ENCODE peak calls at places on chromosome 5, in ten cellular contexts. T is hepatic stellate cell, X is Right ventricle myocardium inferior, D is RWPE1, O is fibroblast of lung, F is NCI-H1092, R is HuH-7.5, L is GM12892, P is NCI-H345, K is testis. V is an unnamed sample.

GRCh38 chr5:74954919-74955318 is 88.7 kb upstream of the FAM169A start:
- DNase-seq in T (peak), D (peak), R (no peak), K (no peak), X (no peak), O (peak), L (no peak), F (no peak), P (no peak), V (no peak)

GRCh38 chr5:160434022-160434531 is 12.4 kb downstream of the PTTG1 start:
- DNase-seq in T (no peak), K (no peak), D (peak), X (no peak), P (peak), R (no peak), O (peak), F (peak), L (peak), V (no peak)

GRCh38 chr5:151158287-151158661 is 695 bp upstream of the ANXA6 start:
- DNase-seq in T (no peak), F (no peak), R (no peak), X (no peak), L (no peak), K (peak), D (no peak), O (peak), P (no peak), V (no peak)

GRCh38 chr5:64165500-64166200 is at the start of gene RNF180:
- DNase-seq in F (no peak), O (peak), P (peak), T (peak), R (no peak), D (peak), K (peak), X (peak), L (no peak), V (peak)

GRCh38 chr5:124583469-124584350 is 162.7 kb downstream of the ZNF608 start:
- DNase-seq in L (peak), D (peak), X (no peak), P (peak), F (no peak), T (peak), K (no peak), O (peak), R (no peak), V (peak)

GRCh38 chr5:133117930-133118445 is 66.2 kb downstream of the HSPA4 start:
- DNase-seq in D (no peak), K (no peak), L (no peak), O (no peak), T (no peak), P (no peak), R (no peak), X (no peak), F (no peak), V (no peak)

GRCh38 chr5:115556276-115556675 is 11.7 kb upstream of the FEM1C start:
- DNase-seq in R (no peak), K (no peak), T (no peak), L (no peak), X (no peak), F (no peak), O (no peak), D (no peak), P (no peak), V (no peak)

GRCh38 chr5:135832941-135833340 is 1.5 kb upstream of the SLC25A48 start:
- DNase-seq in F (no peak), L (no peak), T (no peak), R (no peak), P (no peak), X (no peak), O (no peak), K (no peak), D (no peak), V (no peak)

GRCh38 chr5:133041910-133042309 is 9.9 kb upstream of the HSPA4 start:
- DNase-seq in L (no peak), R (no peak), K (no peak), P (no peak), X (no peak), T (peak), F (no peak), D (no peak), O (peak), V (no peak)

GRCh38 chr5:158599132-158599531 is 500.6 kb downstream of the EBF1 start:
- DNase-seq in O (peak), X (no peak), F (no peak), R (no peak), L (no peak), D (no peak), K (no peak), P (no peak), T (no peak), V (no peak)

GRCh38 chr5:57209316-57210040 is 35.6 kb downstream of the GPBP1 start:
- DNase-seq in F (no peak), R (no peak), X (no peak), P (no peak), K (no peak), D (no peak), L (no peak), T (no peak), O (peak), V (no peak)

GRCh38 chr5:1495525-1495897 is 28.2 kb downstream of the LPCAT1 start:
- DNase-seq in K (no peak), T (no peak), D (no peak), F (no peak), R (no peak), P (no peak), L (no peak), X (no peak), O (no peak), V (no peak)

GRCh38 chr5:147515269-147515668 is 5.4 kb upstream of the DPYSL3 start:
- DNase-seq in T (no peak), O (no peak), X (no peak), P (no peak), R (no peak), F (no peak), L (no peak), D (no peak), K (no peak), V (no peak)

GRCh38 chr5:36897616-36898015 is 21.0 kb downstream of the NIPBL start:
- DNase-seq in R (no peak), F (no peak), P (no peak), X (no peak), K (no peak), T (peak), D (peak), O (peak), L (no peak), V (no peak)

GRCh38 chr5:74916831-74917710 is 50.9 kb upstream of the FAM169A start:
- DNase-seq in K (no peak), O (peak), F (no peak), T (no peak), P (peak), R (peak), L (no peak), D (peak), X (no peak), V (no peak)

GRCh38 chr5:61280205-61280604 is 51.9 kb upstream of the ZSWIM6 start:
- DNase-seq in O (peak), F (peak), T (peak), D (peak), K (no peak), L (no peak), X (no peak), P (peak), R (no peak), V (no peak)

GRCh38 chr5:405421-405820 is 37.6 kb upstream of the EXOC3 start:
- DNase-seq in P (no peak), L (no peak), D (no peak), O (no peak), R (no peak), X (no peak), T (no peak), K (no peak), F (no peak), V (no peak)

GRCh38 chr5:141525659-141526058 is 36.8 kb downstream of the PCDHGC5 start:
- DNase-seq in P (no peak), L (no peak), D (no peak), R (no peak), K (no peak), F (no peak), T (no peak), O (no peak), X (no peak), V (no peak)

GRCh38 chr5:122078116-122078865 is at the start of gene LOX:
- DNase-seq in R (peak), O (peak), T (peak), F (no peak), D (peak), K (peak), L (no peak), X (peak), P (no peak), V (no peak)

GRCh38 chr5:35919191-35919590 is 19.2 kb downstream of the CAPSL start:
- DNase-seq in L (no peak), F (no peak), K (peak), D (peak), T (peak), O (peak), R (no peak), P (no peak), X (no peak), V (no peak)

GRCh38 chr5:89458330-89458656 is 575.3 kb upstream of the MEF2C start:
- DNase-seq in F (no peak), D (no peak), O (no peak), K (no peak), P (no peak), T (no peak), X (no peak), R (no peak), L (no peak), V (no peak)

GRCh38 chr5:75053286-75054109 is 1.1 kb upstream of the GCNT4 start:
- DNase-seq in R (peak), L (peak), P (peak), T (peak), X (peak), K (peak), D (peak), F (no peak), O (peak), V (peak)

GRCh38 chr5:61624966-61625681 is 293.1 kb downstream of the ZSWIM6 start:
- DNase-seq in P (peak), T (no peak), R (no peak), D (no peak), F (no peak), X (no peak), K (no peak), L (no peak), O (no peak), V (no peak)

GRCh38 chr5:3140117-3140516 is 388.6 kb upstream of the IRX2 start:
- DNase-seq in T (no peak), P (no peak), F (no peak), O (no peak), D (no peak), R (no peak), K (no peak), X (no peak), L (no peak), V (no peak)

GRCh38 chr5:164553851-164554250 is 1048.4 kb downstream of the MAT2B start:
- DNase-seq in D (no peak), R (no peak), F (no peak), O (peak), L (no peak), P (no peak), K (no peak), T (no peak), X (no peak), V (no peak)

GRCh38 chr5:105840800-105841199 is 1829.9 kb downstream of the EFNA5 start:
- DNase-seq in X (no peak), D (no peak), T (no peak), P (no peak), L (no peak), K (no peak), O (no peak), F (no peak), R (no peak), V (no peak)

GRCh38 chr5:119745976-119746375 is 116.6 kb downstream of the FAM170A start:
- DNase-seq in R (no peak), L (no peak), K (no peak), F (no peak), P (no peak), D (no peak), X (no peak), O (no peak), T (no peak), V (no peak)

GRCh38 chr5:56610093-56610698 is 205.2 kb upstream of the MAP3K1 start:
- DNase-seq in L (no peak), P (no peak), T (no peak), O (no peak), K (no peak), X (no peak), R (no peak), F (no peak), D (no peak), V (no peak)

GRCh38 chr5:7759257-7759871 is 91.6 kb downstream of the CFAP90 start:
- DNase-seq in F (no peak), O (no peak), K (no peak), L (no peak), X (no peak), T (no peak), R (no peak), D (no peak), P (peak), V (no peak)

GRCh38 chr5:170572453-170572852 is 68.6 kb downstream of the KCNIP1 start:
- DNase-seq in O (peak), D (peak), F (no peak), R (no peak), L (no peak), P (no peak), T (no peak), K (no peak), X (no peak), V (peak)

GRCh38 chr5:5309645-5310044 is 112.8 kb upstream of the ICE1 start:
- DNase-seq in X (no peak), T (no peak), F (no peak), O (no peak), P (no peak), K (no peak), L (no peak), R (no peak), D (no peak), V (no peak)

GRCh38 chr5:64213568-64213967 is 47.9 kb downstream of the RNF180 start:
- DNase-seq in F (no peak), K (no peak), T (no peak), L (no peak), D (no peak), X (no peak), P (no peak), O (no peak), R (no peak), V (no peak)

GRCh38 chr5:149605998-149606721 is 24.9 kb downstream of the ARHGEF37 start:
- DNase-seq in R (no peak), F (no peak), O (peak), L (peak), D (peak), X (no peak), K (no peak), P (no peak), T (peak), V (peak)